ENCODE peak calls at places on chromosomes 11 and 22, in six cellular contexts. Q, S, W, F, E and Y are unnamed samples.

GRCh38 chr11:102912482-102912830 is 37.7 kb upstream of the MMP12 start:
- DNase-seq in E (no peak), F (no peak), S (peak; percentile 42), W (no peak), Q (no peak), Y (no peak)

GRCh38 chr11:2036863-2037486 is 39.3 kb upstream of the H19 start:
- DNase-seq in E (no peak), Q (no peak), F (no peak), S (no peak), W (no peak), Y (no peak)

GRCh38 chr11:37946155-37946766 is 1348.2 kb upstream of the RAG2 start:
- DNase-seq in E (no peak), S (peak; percentile 38), F (no peak), Q (no peak), W (no peak), Y (no peak)

GRCh38 chr11:12457030-12457600 is 79.7 kb downstream of the PARVA start:
- DNase-seq in F (no peak), E (no peak), S (no peak), W (no peak), Q (no peak), Y (no peak)

GRCh38 chr22:49997932-49998717 is 14.4 kb downstream of the IL17REL start:
- DNase-seq in Q (no peak), S (no peak), F (no peak), E (no peak), W (no peak), Y (no peak)

GRCh38 chr11:63490551-63491239 is at the start of gene PLAAT5:
- DNase-seq in W (no peak), E (no peak), Q (no peak), S (no peak), F (peak; percentile 16), Y (no peak)

GRCh38 chr22:30210235-30210831 is 36.2 kb downstream of the LIF start:
- DNase-seq in F (no peak), E (no peak), W (no peak), Q (no peak), S (peak; percentile 99), Y (no peak)

GRCh38 chr11:117670443-117670842 is 126.6 kb downstream of the DSCAML1 start:
- DNase-seq in W (no peak), Q (no peak), E (no peak), F (no peak), S (no peak), Y (no peak)

GRCh38 chr11:77346906-77347603 is 45.6 kb upstream of the GDPD4 start:
- DNase-seq in S (peak; percentile 75), F (no peak), E (no peak), Q (no peak), W (peak; percentile 81), Y (no peak)

GRCh38 chr11:74388678-74389327 is 9.4 kb downstream of the PGM2L1 start:
- DNase-seq in W (peak; percentile 11), Q (no peak), S (peak; percentile 49), E (peak; percentile 59), F (peak; percentile 61), Y (peak; percentile 38)

GRCh38 chr11:61162092-61162935 is 1.1 kb upstream of the VPS37C start:
- DNase-seq in F (no peak), S (peak; percentile 48), E (no peak), W (no peak), Q (peak; percentile 40), Y (no peak)

GRCh38 chr11:125284209-125284608 is 119.7 kb downstream of the PKNOX2 start:
- DNase-seq in E (no peak), W (no peak), S (no peak), F (no peak), Q (no peak), Y (no peak)

GRCh38 chr11:118358071-118358470 is 1.3 kb upstream of the UBE4A start:
- DNase-seq in Q (no peak), W (no peak), F (no peak), E (no peak), S (no peak), Y (no peak)

GRCh38 chr11:77063407-77063806 is 3.4 kb upstream of the CAPN5 start:
- DNase-seq in S (no peak), Q (no peak), F (no peak), W (no peak), E (no peak), Y (no peak)

GRCh38 chr22:50603511-50604255 is 3.1 kb downstream of the MAPK8IP2 start:
- DNase-seq in Q (no peak), W (no peak), F (no peak), E (no peak), S (no peak), Y (no peak)

GRCh38 chr22:17486313-17486712 is 77.0 kb upstream of the SLC25A18 start:
- DNase-seq in F (no peak), S (no peak), E (no peak), W (no peak), Q (no peak), Y (no peak)

GRCh38 chr11:123365955-123366354 is 64.1 kb upstream of the GRAMD1B start:
- DNase-seq in E (no peak), Q (no peak), W (no peak), F (no peak), S (no peak), Y (no peak)

GRCh38 chr11:29022676-29023075 is 914.5 kb downstream of the METTL15 start:
- DNase-seq in Q (no peak), W (no peak), S (no peak), F (no peak), E (no peak), Y (no peak)

GRCh38 chr11:73173755-73174494 is 31.8 kb upstream of the FCHSD2 start:
- DNase-seq in E (no peak), Q (no peak), S (no peak), W (no peak), F (no peak), Y (no peak)

GRCh38 chr11:108609681-108610080 is 16.1 kb upstream of the EXPH5 start:
- DNase-seq in W (no peak), F (no peak), Q (no peak), E (no peak), S (peak; percentile 85), Y (no peak)

GRCh38 chr11:76329084-76329648 is 51.8 kb downstream of the THAP12 start:
- DNase-seq in Q (no peak), S (no peak), E (no peak), F (no peak), W (no peak), Y (no peak)

GRCh38 chr22:19260194-19260593 is 31.3 kb downstream of the CLTCL1 start:
- DNase-seq in S (no peak), W (no peak), Q (no peak), F (no peak), E (no peak), Y (no peak)

GRCh38 chr11:79119491-79120284 is 321.1 kb downstream of the TENM4 start:
- DNase-seq in S (peak; percentile 28), E (no peak), W (no peak), Q (peak; percentile 97), F (no peak), Y (no peak)

GRCh38 chr11:72102162-72102561 is 935 bp downstream of the LAMTOR1 start:
- DNase-seq in W (no peak), E (no peak), F (no peak), Q (no peak), S (no peak), Y (no peak)

GRCh38 chr11:47185305-47186075 is 744 bp downstream of the PACSIN3 start:
- DNase-seq in Q (no peak), F (no peak), S (peak; percentile 60), E (no peak), W (no peak), Y (no peak)

GRCh38 chr22:42977574-42977973 is 37.4 kb downstream of the PACSIN2 start:
- DNase-seq in S (no peak), W (no peak), Q (no peak), F (no peak), E (no peak), Y (no peak)

GRCh38 chr11:110295487-110296225 is 758 bp downstream of the RDX start:
- DNase-seq in S (peak; percentile 57), W (no peak), F (peak; percentile 36), Q (no peak), E (peak; percentile 33), Y (peak; percentile 12)

GRCh38 chr22:43887391-43887790 is 4.4 kb downstream of the PNPLA5 start:
- DNase-seq in F (no peak), S (no peak), E (no peak), W (no peak), Q (no peak), Y (no peak)

GRCh38 chr11:35118906-35119305 is 20.1 kb upstream of the CD44 start:
- DNase-seq in S (no peak), F (no peak), Q (no peak), E (no peak), W (no peak), Y (no peak)